ENCODE peak calls at places on chromosomes 5 and 9, in seven cellular contexts. H is fibroblast of the aortic adventitia, D is cardiac muscle cell, A is aorta, I is lower leg skin, N is GM12865, Z is epithelial cell of esophagus. O is an unnamed sample.

GRCh38 chr5:56900395-56900794 is 9.0 kb upstream of the SETD9 start:
- DNase-seq in I (no peak), H (peak), A (no peak), Z (peak), D (peak), N (no peak), O (no peak)

GRCh38 chr5:80339116-80339515 is 19.3 kb downstream of the SPZ1 start:
- DNase-seq in H (no peak), A (no peak), N (no peak), D (no peak), I (no peak), Z (no peak), O (no peak)

GRCh38 chr9:85960688-85961093 is 19.7 kb downstream of the NAA35 start:
- DNase-seq in N (no peak), A (no peak), D (peak), I (no peak), H (peak), Z (peak), O (no peak)

GRCh38 chr5:150847334-150847695 is 994 bp downstream of the IRGM start:
- DNase-seq in A (no peak), D (no peak), I (no peak), N (no peak), H (no peak), Z (no peak), O (no peak)

GRCh38 chr5:74766348-74766886 is 500 bp downstream of the GFM2 start:
- DNase-seq in I (no peak), D (peak), Z (peak), H (peak), N (no peak), A (no peak), O (peak)

GRCh38 chr5:133509742-133510079 is 102.6 kb downstream of the FSTL4 start:
- DNase-seq in D (no peak), A (no peak), Z (no peak), N (peak), H (no peak), I (peak), O (no peak)

GRCh38 chr9:37938121-37938906 is 34.4 kb upstream of the SLC25A51 start:
- DNase-seq in H (peak), N (no peak), D (peak), Z (peak), A (peak), I (no peak), O (no peak)

GRCh38 chr9:117963493-117963892 is 259.3 kb downstream of the TLR4 start:
- DNase-seq in H (no peak), A (no peak), N (no peak), Z (no peak), I (no peak), D (no peak), O (no peak)

GRCh38 chr9:92661761-92662160 is 8.2 kb downstream of the IPPK start:
- DNase-seq in I (no peak), D (no peak), A (no peak), N (no peak), Z (no peak), H (no peak), O (no peak)

GRCh38 chr5:78845487-78845886 is 139.6 kb downstream of the ARSB start:
- DNase-seq in N (no peak), I (no peak), H (no peak), D (no peak), A (no peak), Z (no peak), O (no peak)

GRCh38 chr5:71937906-71938698 is 169.2 kb upstream of the MAP1B start:
- DNase-seq in D (no peak), A (no peak), H (no peak), I (no peak), Z (no peak), N (no peak), O (no peak)

GRCh38 chr5:119389288-119390065 is 33.7 kb downstream of the TNFAIP8 start:
- DNase-seq in A (no peak), D (no peak), Z (peak), N (peak), H (peak), I (no peak), O (no peak)

GRCh38 chr5:7392401-7393024 is 3.4 kb upstream of the ADCY2 start:
- DNase-seq in D (peak), I (peak), H (peak), A (no peak), N (no peak), Z (peak), O (no peak)

GRCh38 chr9:93235278-93235960 is 51.5 kb downstream of the WNK2 start:
- DNase-seq in Z (no peak), I (no peak), D (no peak), N (no peak), A (no peak), H (no peak), O (no peak)

GRCh38 chr9:36566813-36567217 is 5.9 kb upstream of the MELK start:
- DNase-seq in N (no peak), I (peak), D (peak), A (peak), H (peak), Z (peak), O (no peak)

GRCh38 chr5:68265347-68265746 is 49.8 kb downstream of the PIK3R1 start:
- DNase-seq in Z (no peak), I (no peak), H (no peak), A (no peak), N (no peak), D (no peak), O (no peak)

GRCh38 chr5:59275537-59276276 is 617.8 kb downstream of the PDE4D start:
- DNase-seq in A (no peak), D (peak), N (no peak), Z (peak), I (no peak), H (peak), O (no peak)

GRCh38 chr5:154311362-154311761 is 120.8 kb downstream of the GALNT10 start:
- DNase-seq in D (peak), Z (peak), A (no peak), I (peak), N (peak), H (no peak), O (no peak)

GRCh38 chr9:32300373-32300772 is 84.1 kb upstream of the ACO1 start:
- DNase-seq in A (no peak), I (no peak), H (no peak), Z (no peak), N (no peak), D (no peak), O (no peak)

GRCh38 chr5:174503461-174504265 is 220.7 kb upstream of the MSX2 start:
- DNase-seq in I (no peak), N (no peak), D (peak), A (no peak), Z (peak), H (peak), O (peak)

GRCh38 chr5:33313150-33313549 is 127.6 kb upstream of the TARS1 start:
- DNase-seq in Z (peak), I (no peak), D (peak), A (no peak), N (no peak), H (peak), O (peak)

GRCh38 chr9:107242073-107243063 is 40.7 kb upstream of the RAD23B start:
- DNase-seq in A (no peak), D (no peak), N (peak), H (peak), Z (peak), I (no peak), O (no peak)

GRCh38 chr9:31588756-31589155 is 795.7 kb upstream of the ACO1 start:
- DNase-seq in I (no peak), N (no peak), D (no peak), H (no peak), Z (peak), A (no peak), O (no peak)

GRCh38 chr9:21153688-21154608 is 12.3 kb upstream of the IFNW1 start:
- DNase-seq in I (no peak), D (peak), N (peak), H (peak), Z (peak), A (peak), O (no peak)

GRCh38 chr9:19473605-19474004 is 64.8 kb downstream of the ACER2 start:
- DNase-seq in A (no peak), Z (no peak), I (peak), H (no peak), N (peak), D (no peak), O (no peak)

GRCh38 chr9:80867731-80868130 is 821.6 kb downstream of the TLE1 start:
- DNase-seq in H (peak), Z (peak), D (peak), N (no peak), A (no peak), I (no peak), O (peak)

GRCh38 chr5:171094356-171094755 is 214.7 kb upstream of the TLX3 start:
- DNase-seq in A (no peak), I (no peak), H (no peak), N (no peak), D (no peak), Z (no peak), O (no peak)

GRCh38 chr5:10557747-10558295 is 6.0 kb upstream of the ANKRD33B start:
- DNase-seq in D (no peak), N (no peak), I (peak), H (peak), A (no peak), Z (no peak), O (no peak)

GRCh38 chr5:5581080-5581479 is 158.6 kb downstream of the ICE1 start:
- DNase-seq in D (no peak), N (no peak), A (no peak), Z (no peak), I (no peak), H (no peak), O (no peak)

GRCh38 chr9:73684601-73685000 is 532.9 kb downstream of the ANXA1 start:
- DNase-seq in H (peak), D (peak), Z (peak), I (no peak), N (peak), A (no peak), O (peak)

GRCh38 chr5:177529247-177529901 is 12.6 kb upstream of the DDX41 start:
- DNase-seq in H (no peak), Z (peak), N (no peak), I (no peak), A (no peak), D (no peak), O (no peak)

DNA sequence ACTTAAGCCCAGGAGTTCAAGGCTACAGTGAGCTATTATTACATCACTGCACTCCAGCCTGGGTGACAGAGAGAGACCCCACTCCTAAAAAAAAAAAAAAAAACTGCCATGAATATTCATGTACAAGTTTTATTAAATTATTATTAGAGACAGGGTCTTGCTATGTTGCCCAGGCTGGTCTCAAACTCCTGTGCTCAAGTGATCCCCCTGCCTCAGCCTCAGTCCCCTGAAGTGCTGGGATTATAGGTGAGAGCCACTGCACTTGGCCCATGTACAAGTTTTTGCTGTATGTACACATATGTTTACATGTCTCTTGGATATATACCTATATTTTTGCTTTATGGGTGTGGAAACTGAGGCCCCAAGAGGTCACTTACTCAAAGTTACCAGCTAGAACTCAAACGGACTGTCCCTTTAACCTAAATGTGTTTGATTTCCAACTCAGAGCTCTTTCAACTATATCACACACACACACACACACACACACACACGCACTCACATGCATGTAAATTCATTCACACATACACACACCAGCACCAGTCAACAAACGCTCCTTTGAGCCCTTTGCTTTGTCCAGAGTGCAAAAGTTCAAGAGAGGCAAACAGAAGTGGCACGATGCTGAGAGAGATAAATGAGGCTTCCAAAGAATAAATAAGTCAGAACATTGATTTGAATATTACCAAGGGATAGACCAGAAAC is 42.3 kb upstream of the STRBP start:
- DNase-seq in D (no peak), N (no peak), I (peak), Z (no peak), A (no peak), H (no peak), O (no peak)
- H3K4me3 ChIP-seq in D (no peak), N (no peak), I (no peak), Z (no peak), A (no peak), H (no peak), O (no peak)

GRCh38 chr5:147467973-147468508 is 41.8 kb downstream of the DPYSL3 start:
- DNase-seq in N (no peak), I (no peak), Z (no peak), A (no peak), H (peak), D (peak), O (no peak)
- H3K4me3 ChIP-seq in N (no peak), I (no peak), Z (no peak), A (no peak), H (no peak), D (no peak), O (no peak)

GRCh38 chr9:134373269-134373668 is 47.0 kb downstream of the RXRA start:
- DNase-seq in H (no peak), A (no peak), N (peak), D (no peak), I (no peak), Z (no peak), O (no peak)
- H3K4me3 ChIP-seq in H (no peak), A (no peak), N (no peak), D (no peak), I (no peak), Z (no peak), O (no peak)

DNA sequence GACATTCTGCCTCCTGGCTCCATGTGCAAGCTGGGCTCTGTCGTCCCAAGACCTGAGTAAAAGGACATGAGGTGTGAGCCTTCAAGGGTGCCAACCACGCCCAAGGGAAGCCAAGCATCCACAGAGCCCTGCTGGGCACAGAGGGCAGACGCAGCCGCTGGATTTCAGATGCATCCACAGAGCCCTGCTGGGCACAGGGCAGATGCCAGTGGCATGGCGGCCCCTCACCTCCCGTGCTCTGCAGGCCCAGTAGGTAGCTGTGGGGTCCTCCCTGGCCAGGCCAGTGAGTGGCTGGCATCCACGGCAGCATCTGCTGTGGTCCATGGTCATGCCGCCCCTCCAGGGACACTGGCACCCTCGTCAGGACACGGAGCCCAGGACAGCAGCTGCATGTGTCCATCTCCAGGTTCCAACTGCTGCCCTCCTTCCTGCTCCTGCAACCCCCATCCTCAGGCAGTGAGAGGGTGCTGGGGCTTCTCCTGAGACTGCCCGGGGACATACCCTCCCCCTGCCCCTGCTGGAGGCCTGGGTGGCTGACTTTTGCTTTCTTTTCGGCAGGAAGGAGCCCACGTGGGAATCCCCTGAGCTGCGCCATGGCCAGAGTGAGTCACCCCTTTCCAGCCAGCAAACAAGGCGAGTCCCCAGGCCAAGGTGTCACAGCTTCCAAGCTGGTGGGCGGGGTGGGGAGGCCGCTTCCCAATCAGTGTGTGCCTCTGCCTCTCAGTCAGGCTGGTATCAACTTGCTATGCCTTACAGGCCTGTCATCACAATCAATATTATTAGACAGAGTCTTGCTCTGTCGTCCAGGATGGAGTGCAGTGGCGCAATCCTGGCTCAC is 4.0 kb upstream of the TRAF2 start:
- DNase-seq in D (peak), A (peak), I (no peak), N (peak), H (peak), Z (peak), O (peak)
- H3K4me3 ChIP-seq in D (no peak), A (no peak), I (no peak), N (peak), H (peak), Z (no peak), O (peak)